ENCODE peak calls at places on chromosomes 13 and 19, in eight cellular contexts. S is activated CD4-positive, alpha-beta T cell treated with anti-CD3 and anti-CD28 coated beads, Interleukin-2, amount 10 ng/mL, durations not matched to agents 7 days and 5 days; E is T follicular helper cell; R is esophagus squamous epithelium; A is AG09319; F is ACHN; W is DMS53; Z is iPS-NIHi11. C is an unnamed sample.

GRCh38 chr13:111484959-111485358 is 164.5 kb downstream of the TEX29 start:
- DNase-seq in S (no peak), E (no peak), R (no peak), A (no peak), F (no peak), W (no peak), Z (no peak), C (no peak)

GRCh38 chr13:82829040-82829439 is 1053.2 kb downstream of the SLITRK1 start:
- DNase-seq in S (no peak), E (no peak), R (no peak), A (no peak), F (no peak), W (no peak), Z (no peak), C (no peak)

GRCh38 chr19:10896851-10897526 is 25.6 kb downstream of the CARM1 start:
- DNase-seq in S (no peak), E (no peak), R (no peak), A (no peak), F (no peak), W (peak; percentile 93), Z (no peak), C (no peak)

GRCh38 chr19:38653028-38653571 is 5.7 kb downstream of the ACTN4 start:
- DNase-seq in S (no peak), E (no peak), R (no peak), A (no peak), F (no peak), W (no peak), Z (no peak), C (peak; percentile 36)

GRCh38 chr13:66965146-66965545 is 265.0 kb downstream of the PCDH9 start:
- DNase-seq in S (no peak), E (no peak), R (no peak), A (no peak), F (no peak), W (no peak), Z (no peak), C (no peak)

GRCh38 chr19:39196860-39197562 is at the start of gene NCCRP1:
- DNase-seq in S (no peak), E (no peak), R (no peak), A (no peak), F (no peak), W (peak; percentile 52), Z (no peak), C (no peak)

GRCh38 chr19:7288131-7288530 is 6.1 kb downstream of the INSR start:
- DNase-seq in S (no peak), E (no peak), R (no peak), A (no peak), F (no peak), W (no peak), Z (no peak), C (no peak)

GRCh38 chr19:3783660-3784584 is 2.3 kb downstream of the MATK start:
- DNase-seq in S (no peak), E (no peak), R (no peak), A (no peak), F (no peak), W (peak; percentile 67), Z (peak; percentile 85), C (no peak)

GRCh38 chr19:49890349-49891311 is 6.1 kb downstream of the IL4I1 start:
- DNase-seq in S (peak; percentile 54), E (peak; percentile 64), R (no peak), A (no peak), F (no peak), W (peak; percentile 91), Z (peak; percentile 91), C (no peak)

GRCh38 chr19:1135454-1135853 is 31.7 kb downstream of the GPX4 start:
- DNase-seq in S (no peak), E (no peak), R (no peak), A (no peak), F (no peak), W (no peak), Z (no peak), C (no peak)

GRCh38 chr13:52374873-52375411 is 31.0 kb downstream of the THSD1 start:
- DNase-seq in S (no peak), E (no peak), R (no peak), A (no peak), F (no peak), W (no peak), Z (no peak), C (no peak)

GRCh38 chr13:46799139-46799538 is 2.2 kb upstream of the ESD start:
- DNase-seq in S (no peak), E (no peak), R (no peak), A (no peak), F (no peak), W (no peak), Z (no peak), C (no peak)

GRCh38 chr19:33301011-33301899 is 1.1 kb downstream of the CEBPA start:
- DNase-seq in S (no peak), E (no peak), R (no peak), A (no peak), F (no peak), W (peak; percentile 58), Z (peak; percentile 40), C (no peak)

GRCh38 chr19:47663911-47664771 is 49.1 kb upstream of the EHD2 start:
- DNase-seq in S (no peak), E (no peak), R (peak; percentile 10), A (peak; percentile 91), F (no peak), W (no peak), Z (no peak), C (peak; percentile 95)

GRCh38 chr19:4889034-4889825 is 13.5 kb downstream of the ARRDC5 start:
- DNase-seq in S (no peak), E (no peak), R (no peak), A (no peak), F (no peak), W (no peak), Z (peak; percentile 3), C (no peak)

GRCh38 chr19:18304194-18304495 is 18.7 kb downstream of the LSM4 start:
- DNase-seq in S (no peak), E (no peak), R (no peak), A (no peak), F (no peak), W (peak; percentile 81), Z (no peak), C (no peak)

GRCh38 chr13:82565191-82565590 is 1317.1 kb downstream of the SLITRK1 start:
- DNase-seq in S (no peak), E (no peak), R (no peak), A (no peak), F (no peak), W (no peak), Z (no peak), C (no peak)

GRCh38 chr19:15320118-15320517 is 12.2 kb downstream of the BRD4 start:
- DNase-seq in S (no peak), E (no peak), R (no peak), A (peak; percentile 70), F (no peak), W (no peak), Z (no peak), C (no peak)

GRCh38 chr13:113187905-113188595 is 20.4 kb downstream of the PCID2 start:
- DNase-seq in S (no peak), E (no peak), R (no peak), A (no peak), F (no peak), W (no peak), Z (no peak), C (peak; percentile 37)

GRCh38 chr19:11948646-11949045 is 16.2 kb upstream of the ZNF763 start:
- DNase-seq in S (no peak), E (no peak), R (no peak), A (no peak), F (no peak), W (no peak), Z (no peak), C (no peak)

GRCh38 chr19:15418112-15418587 is 638 bp downstream of the AKAP8L start:
- DNase-seq in S (no peak), E (no peak), R (no peak), A (peak; percentile 20), F (peak; percentile 27), W (peak; percentile 42), Z (no peak), C (no peak)

GRCh38 chr13:110536006-110536693 is 25.4 kb downstream of the RAB20 start:
- DNase-seq in S (no peak), E (no peak), R (no peak), A (no peak), F (no peak), W (no peak), Z (no peak), C (no peak)

GRCh38 chr13:31797154-31797775 is 57.9 kb downstream of the RXFP2 start:
- DNase-seq in S (no peak), E (no peak), R (no peak), A (no peak), F (peak; percentile 33), W (peak; percentile 68), Z (peak; percentile 55), C (peak; percentile 23)

GRCh38 chr13:95713651-95714050 is 36.7 kb downstream of the DNAJC3 start:
- DNase-seq in S (no peak), E (no peak), R (no peak), A (no peak), F (no peak), W (no peak), Z (no peak), C (no peak)

GRCh38 chr13:79126706-79127105 is 279.3 kb downstream of the RBM26 start:
- DNase-seq in S (no peak), E (no peak), R (no peak), A (no peak), F (no peak), W (no peak), Z (no peak), C (no peak)

GRCh38 chr19:39408392-39409206 is 2.0 kb downstream of the ZFP36 start:
- DNase-seq in S (peak; percentile 33), E (no peak), R (no peak), A (no peak), F (no peak), W (peak; percentile 70), Z (no peak), C (no peak)

C was measured in fibroblast of the conjunctiva.